ENCODE peak calls at places on chromosomes 11 and 22, in six cellular contexts. D is esophagus muscularis mucosa; H is CD4-positive, CD25-positive, alpha-beta regulatory T cell; Y is breast epithelium; X is small intestine; F is lung. J is an unnamed sample.

GRCh38 chr11:121767433-121767832 is 314.7 kb upstream of the SORL1-AS1 start:
- DNase-seq in D (no peak), H (no peak), Y (no peak), X (no peak), F (no peak), J (no peak)

GRCh38 chr11:65366340-65366773 is 11.8 kb downstream of the TIGD3 start:
- DNase-seq in D (no peak), H (peak; percentile 69), Y (no peak), X (peak; percentile 90), F (no peak), J (peak; percentile 93)

GRCh38 chr22:44389926-44390925 is 77.5 kb upstream of the SHISAL1 start:
- DNase-seq in D (no peak), H (no peak), Y (no peak), X (no peak), F (no peak), J (no peak)

GRCh38 chr11:13368041-13368446 is 90.5 kb downstream of the BMAL1 start:
- DNase-seq in D (no peak), H (no peak), Y (no peak), X (no peak), F (no peak), J (peak; percentile 15)

GRCh38 chr22:23678133-23678532 is 12.7 kb upstream of the RGL4 start:
- DNase-seq in D (no peak), H (no peak), Y (no peak), X (no peak), F (no peak), J (no peak)

GRCh38 chr22:25399649-25400151 is 164.8 kb upstream of the GRK3 start:
- DNase-seq in D (no peak), H (no peak), Y (no peak), X (no peak), F (no peak), J (no peak)

GRCh38 chr22:42562282-42562681 is 8.5 kb downstream of the SERHL2 start:
- DNase-seq in D (no peak), H (no peak), Y (no peak), X (peak; percentile 67), F (no peak), J (no peak)

GRCh38 chr11:110093407-110094297 is 460 bp downstream of the ZC3H12C start:
- DNase-seq in D (no peak), H (peak; percentile 7), Y (peak; percentile 52), X (peak; percentile 51), F (peak; percentile 35), J (peak; percentile 72)

GRCh38 chr11:5605849-5606248 is 9.4 kb downstream of the TRIM6 start:
- DNase-seq in D (no peak), H (peak; percentile 4), Y (no peak), X (no peak), F (no peak), J (peak; percentile 87)

GRCh38 chr22:46884365-46884764 is 121.9 kb downstream of the TBC1D22A start:
- DNase-seq in D (no peak), H (no peak), Y (no peak), X (no peak), F (no peak), J (no peak)

GRCh38 chr11:131672191-131672590 is 301.8 kb downstream of the NTM start:
- DNase-seq in D (no peak), H (no peak), Y (peak; percentile 31), X (no peak), F (no peak), J (no peak)

GRCh38 chr11:93249437-93250210 is 51.8 kb upstream of the SLC36A4 start:
- DNase-seq in D (no peak), H (no peak), Y (no peak), X (no peak), F (no peak), J (no peak)

GRCh38 chr11:62602141-62603071 is 741 bp upstream of the MTA2 start:
- DNase-seq in D (no peak), H (no peak), Y (peak; percentile 72), X (peak; percentile 76), F (peak; percentile 77), J (peak; percentile 48)

GRCh38 chr22:17672417-17672991 is 33.9 kb downstream of the BCL2L13 start:
- DNase-seq in D (no peak), H (no peak), Y (no peak), X (no peak), F (no peak), J (no peak)

GRCh38 chr22:27990879-27991278 is 71.8 kb upstream of the PITPNB start:
- DNase-seq in D (no peak), H (no peak), Y (no peak), X (peak; percentile 10), F (no peak), J (peak; percentile 51)

GRCh38 chr11:76132268-76132667 is 74.0 kb downstream of the WNT11 start:
- DNase-seq in D (no peak), H (no peak), Y (no peak), X (no peak), F (no peak), J (no peak)

GRCh38 chr11:100861221-100861620 is 174.1 kb downstream of the ARHGAP42 start:
- DNase-seq in D (no peak), H (no peak), Y (no peak), X (peak; percentile 77), F (no peak), J (no peak)

GRCh38 chr11:68891356-68891948 is 12.2 kb downstream of the MRPL21 start:
- DNase-seq in D (no peak), H (no peak), Y (no peak), X (no peak), F (no peak), J (no peak)
- H3K4me3 ChIP-seq in D (no peak overlapping the region), H (no peak overlapping the region), Y (no peak overlapping the region), X (no peak overlapping the region), F (no peak overlapping the region), J (no peak overlapping the region)

DNA sequence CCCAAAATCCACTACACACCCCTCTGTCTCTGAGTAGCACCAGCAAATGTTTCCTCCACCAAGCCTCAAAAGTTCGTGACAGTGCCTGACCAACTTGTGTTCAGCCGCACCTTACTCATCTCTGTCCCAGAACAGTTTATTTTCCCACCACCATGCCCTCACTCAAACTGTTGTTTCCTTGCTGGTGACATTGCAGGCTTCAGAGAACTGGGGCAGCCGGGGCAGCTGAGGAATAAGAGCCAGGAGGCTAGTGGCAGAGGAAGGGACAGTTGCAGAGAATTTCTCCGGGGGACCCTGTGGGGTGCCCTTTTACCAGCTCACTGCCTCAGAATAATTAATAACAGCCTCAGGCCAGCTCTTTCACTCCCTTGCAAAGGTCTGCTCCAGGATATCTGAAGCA is 709 bp upstream of the KCNE3 start:
- DNase-seq in D (no peak), H (no peak), Y (no peak), X (no peak), F (no peak), J (no peak)
- H3K4me3 ChIP-seq in D (no peak overlapping the region), H (no peak overlapping the region), Y (no peak overlapping the region), X (no peak overlapping the region), F (no peak overlapping the region), J (no peak overlapping the region)

GRCh38 chr22:20428496-20429253 is 8.9 kb downstream of the SCARF2 start:
- DNase-seq in D (no peak), H (no peak), Y (no peak), X (no peak), F (no peak), J (no peak)
- H3K4me3 ChIP-seq in D (peak overlapping the region; percentile 46), H (peak overlapping the region; percentile 64), Y (peak overlapping the region; percentile 26), X (peak overlapping the region; percentile 56), F (no peak overlapping the region), J (no peak overlapping the region)

DNA sequence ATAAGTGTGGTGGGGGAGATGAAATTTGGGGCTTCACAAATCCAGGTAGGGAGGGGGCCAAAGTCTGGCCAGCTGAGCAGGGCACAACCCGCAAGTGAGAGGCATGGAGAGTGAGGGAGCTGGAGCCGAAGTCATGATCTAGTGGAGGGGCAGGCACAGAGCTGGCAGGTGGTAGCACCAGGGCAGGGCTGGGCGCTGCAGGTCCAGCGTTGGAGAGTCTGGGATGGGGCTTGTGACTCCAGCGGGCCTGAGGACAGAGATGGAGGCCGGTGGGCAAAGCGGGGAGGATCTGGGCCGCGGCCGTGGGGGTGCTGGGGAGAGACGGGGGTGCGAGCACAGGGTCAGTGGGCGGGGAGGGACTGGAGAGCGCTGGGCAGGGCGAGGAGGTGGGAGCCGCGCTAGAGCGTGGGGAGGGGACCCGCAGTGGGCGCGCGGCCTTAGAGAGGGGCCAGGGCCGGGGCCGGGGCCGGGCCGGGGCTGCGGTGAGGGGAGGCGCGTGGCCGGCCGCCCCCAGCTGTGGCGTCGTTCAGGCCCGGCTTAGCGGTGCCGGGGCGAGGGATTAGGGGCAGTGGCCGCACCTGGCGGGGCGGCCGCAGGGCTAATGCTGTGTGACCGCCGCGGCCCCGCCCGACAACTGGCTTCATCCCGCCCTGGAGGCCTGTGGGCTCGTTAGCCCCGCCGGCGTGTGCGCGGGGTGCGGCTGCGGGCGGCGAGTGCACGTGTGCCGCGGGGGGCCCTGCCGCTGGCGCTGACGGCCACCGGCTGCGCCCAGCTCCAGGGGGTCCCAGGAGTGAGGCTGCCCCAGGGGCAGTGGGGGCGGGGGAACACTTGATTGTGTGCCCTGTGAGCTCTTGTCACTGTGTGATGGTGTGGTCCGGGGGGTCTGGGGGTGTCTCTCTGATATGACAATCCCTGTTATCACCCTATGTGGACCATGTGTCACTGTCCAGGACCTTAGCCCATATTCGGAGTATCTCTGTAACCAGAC is 23.6 kb upstream of the MYOD1 start:
- DNase-seq in D (no peak), H (no peak), Y (no peak), X (no peak), F (no peak), J (no peak)
- H3K4me3 ChIP-seq in D (no peak overlapping the region), H (no peak overlapping the region), Y (no peak overlapping the region), X (no peak overlapping the region), F (no peak overlapping the region), J (no peak overlapping the region)

DNA sequence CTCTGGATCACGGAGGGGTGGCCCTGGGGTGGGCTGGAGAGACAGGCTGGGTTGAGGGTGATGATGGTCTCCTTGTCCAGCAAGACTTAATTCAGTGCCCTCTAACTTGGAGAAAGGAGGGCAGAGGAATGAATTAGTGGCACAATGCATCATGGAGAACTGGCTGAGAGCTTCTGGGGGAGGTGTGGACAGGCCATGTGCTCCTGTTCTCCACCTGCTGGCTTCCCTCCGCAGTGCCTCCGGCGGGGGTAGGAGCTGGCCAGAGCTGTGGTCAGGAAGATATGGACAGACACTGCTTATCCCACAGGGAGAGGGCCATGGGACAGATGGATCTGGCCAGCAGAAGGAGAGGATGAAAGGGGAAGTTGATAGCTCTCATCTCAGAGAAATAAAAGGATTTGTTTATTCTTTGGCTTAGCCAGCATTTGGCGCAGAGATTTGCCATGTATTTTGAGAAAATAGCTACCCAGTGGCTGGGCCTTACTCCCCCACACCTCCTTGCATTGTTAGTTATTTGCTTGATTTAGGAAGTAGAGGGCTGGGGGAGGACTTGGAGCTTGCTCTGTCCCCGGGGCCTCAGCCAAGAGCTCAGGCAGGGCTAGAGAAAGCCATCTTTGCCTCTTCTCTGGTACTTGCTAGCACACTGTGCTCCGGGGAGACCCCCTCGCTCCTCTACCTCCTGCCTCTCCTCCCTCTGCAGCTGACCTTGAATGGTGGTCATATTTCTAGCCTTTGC is 93.2 kb downstream of the SCN3B start:
- DNase-seq in D (no peak), H (no peak), Y (no peak), X (no peak), F (no peak), J (peak; percentile 78)
- H3K4me3 ChIP-seq in D (peak overlapping the region; percentile 49), H (no peak overlapping the region), Y (peak overlapping the region; percentile 42), X (no peak overlapping the region), F (no peak overlapping the region), J (no peak overlapping the region)

GRCh38 chr11:64250406-64250874 is 890 bp upstream of the PLCB3 start:
- DNase-seq in D (no peak), H (no peak), Y (no peak), X (no peak), F (no peak), J (no peak)
- H3K4me3 ChIP-seq in D (peak overlapping the region; percentile 93), H (no peak overlapping the region), Y (peak overlapping the region; percentile 84), X (peak overlapping the region; percentile 85), F (no peak overlapping the region), J (peak overlapping the region; percentile 85)

J was measured in fibroblast of pulmonary artery.